ENCODE peak calls at places on chromosomes 13 and 19, in four cellular contexts. B, Q, T and U are unnamed samples.

GRCh38 chr19:8638078-8638619 is 7.7 kb downstream of the NFILZ start:
- DNase-seq in B (peak), Q (no peak), T (no peak), U (peak)

GRCh38 chr13:87680298-87680697 is 9.1 kb downstream of the SLITRK5 start:
- DNase-seq in B (no peak), Q (no peak), T (no peak), U (no peak)

GRCh38 chr13:74866151-74866550 is 615.8 kb downstream of the TBC1D4 start:
- DNase-seq in B (no peak), Q (no peak), T (no peak), U (no peak)

GRCh38 chr13:45278096-45278645 is 62.8 kb downstream of the TPT1 start:
- DNase-seq in B (no peak), Q (no peak), T (no peak), U (no peak)

GRCh38 chr13:106177146-106177545 is 358.3 kb downstream of the EFNB2 start:
- DNase-seq in Q (no peak), B (no peak), T (no peak), U (no peak)

GRCh38 chr13:108083056-108083455 is 132.3 kb downstream of the LIG4 start:
- DNase-seq in B (no peak), Q (no peak), T (no peak), U (no peak)

GRCh38 chr13:54317722-54318121 is 1289.1 kb downstream of the OLFM4 start:
- DNase-seq in B (no peak), T (no peak), Q (no peak), U (no peak)

GRCh38 chr19:17869114-17869608 is 2.6 kb upstream of the SLC5A5 start:
- DNase-seq in T (no peak), B (no peak), Q (no peak), U (no peak)

GRCh38 chr13:19155321-19155861 is 26.2 kb downstream of the TUBA3C start:
- DNase-seq in Q (no peak), T (no peak), B (no peak), U (no peak)

GRCh38 chr13:20714563-20715339 is 11.3 kb downstream of the IL17D start:
- DNase-seq in Q (peak), B (no peak), T (no peak), U (peak)

GRCh38 chr19:33100894-33101644 is 20.1 kb downstream of the GPATCH1 start:
- DNase-seq in T (no peak), B (no peak), Q (no peak), U (no peak)

GRCh38 chr19:23283925-23284324 is 33.7 kb upstream of the ZNF724 start:
- DNase-seq in B (peak), Q (peak), T (no peak), U (peak)

GRCh38 chr19:4295972-4296771 is 6.0 kb downstream of the TMIGD2 start:
- DNase-seq in B (no peak), Q (no peak), T (no peak), U (no peak)

GRCh38 chr13:97568850-97569249 is 134.9 kb downstream of the RAP2A start:
- DNase-seq in Q (no peak), B (no peak), T (no peak), U (no peak)

GRCh38 chr13:105721056-105721455 is 814.4 kb downstream of the EFNB2 start:
- DNase-seq in B (no peak), T (no peak), Q (no peak), U (no peak)

GRCh38 chr19:35141627-35142401 is 1.2 kb upstream of the FXYD7 start:
- DNase-seq in Q (no peak), B (no peak), T (no peak), U (peak)
- H3K4me3 ChIP-seq in Q (no peak), B (peak), T (no peak), U (no peak)

GRCh38 chr19:41442473-41443360 is at the start of gene ERICH4:
- DNase-seq in Q (no peak), B (no peak), T (no peak), U (peak)
- H3K4me3 ChIP-seq in Q (no peak), B (no peak), T (no peak), U (no peak)

GRCh38 chr19:48741222-48741999 is 1.0 kb upstream of the RASIP1 start:
- DNase-seq in T (no peak), Q (no peak), B (no peak), U (peak)

GRCh38 chr19:48738557-48739399 is 1.6 kb downstream of the RASIP1 start:
- DNase-seq in T (no peak), B (peak), Q (peak), U (peak)

GRCh38 chr19:48740705-48741030 is 258 bp upstream of the RASIP1 start:
- DNase-seq in Q (no peak), B (no peak), T (no peak), U (peak)

GRCh38 chr19:48739400-48739825 is 997 bp downstream of the RASIP1 start:
- DNase-seq in B (no peak), Q (no peak), T (no peak), U (no peak)

DNA sequence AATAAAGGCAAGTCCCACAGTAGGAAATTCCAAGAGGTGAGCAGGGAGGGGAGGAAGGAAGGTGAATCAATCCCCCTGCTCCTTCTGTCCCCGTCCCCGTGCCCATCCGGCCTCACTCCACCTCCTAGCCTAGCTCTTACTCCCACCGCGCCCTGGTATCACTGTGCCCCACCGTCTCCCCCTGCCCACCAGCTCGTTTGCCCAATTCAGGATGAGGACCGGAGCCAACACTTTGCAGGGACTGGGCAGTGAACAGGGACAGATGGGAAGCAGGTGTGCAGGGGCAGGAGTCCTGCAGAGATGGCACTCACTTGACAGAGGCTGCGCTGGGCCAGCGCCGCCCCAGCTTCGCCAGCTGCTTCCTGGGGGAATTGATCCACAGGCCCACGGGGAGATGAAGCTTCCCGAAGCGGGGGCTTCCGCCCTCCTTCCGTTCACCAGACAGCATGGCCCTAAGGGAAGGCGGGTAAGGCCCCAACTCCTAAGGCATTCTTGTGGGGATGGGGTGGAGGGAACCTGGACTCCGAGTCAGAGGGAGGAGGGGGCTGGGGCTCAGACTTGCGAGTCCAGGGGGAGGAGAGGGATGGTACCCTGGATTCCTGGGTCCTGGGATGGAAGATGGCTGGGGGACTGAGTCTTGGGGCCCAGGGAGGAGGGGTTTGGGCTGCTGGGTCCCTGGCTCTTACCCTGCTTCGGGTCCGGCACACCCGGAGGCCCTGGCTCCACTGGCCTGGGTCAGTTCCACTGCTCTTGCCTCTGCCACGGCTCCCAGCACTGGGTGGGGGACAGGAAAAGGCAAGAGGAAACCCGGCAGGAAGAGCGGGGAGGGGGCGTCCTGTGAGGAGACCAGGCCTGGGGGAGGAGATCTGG is at the start of gene RASIP1:
- DNase-seq in T (no peak), Q (no peak), B (no peak), U (no peak)
- H3K4me3 ChIP-seq in T (no peak), Q (peak), B (peak), U (no peak)

DNA sequence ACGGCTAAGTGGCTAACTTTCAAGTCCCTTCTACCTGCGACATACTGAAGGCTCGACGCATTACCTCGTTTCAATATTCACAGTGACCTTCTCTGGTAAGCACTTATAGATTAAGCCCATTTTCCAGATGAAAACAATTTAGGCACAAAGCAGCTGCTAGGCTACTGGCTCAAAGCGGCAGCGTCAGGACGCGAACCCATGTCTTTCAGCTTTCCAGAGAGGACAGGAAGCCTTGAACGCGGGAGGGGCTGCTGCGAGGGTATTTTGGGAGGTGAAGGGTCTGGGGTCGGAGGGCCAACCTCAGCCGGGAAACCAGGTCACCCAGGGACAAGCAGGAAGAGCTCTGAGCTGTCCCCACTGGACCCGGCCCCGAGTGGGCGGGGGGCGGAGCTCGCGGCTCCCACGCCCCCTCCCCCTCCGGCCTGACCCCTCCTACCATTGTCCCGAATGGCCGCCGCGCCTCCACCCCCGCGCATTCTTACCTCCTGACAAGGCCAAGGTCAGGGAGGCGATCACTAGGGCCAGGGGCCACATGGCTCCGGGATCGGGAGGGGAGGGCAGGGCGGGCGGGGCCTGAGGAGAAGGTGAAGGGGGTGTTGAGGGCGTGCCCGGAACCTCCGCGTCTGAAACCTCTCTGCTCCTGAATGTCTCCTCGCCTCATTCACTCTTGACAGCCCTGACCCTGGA is at the start of gene KLK13:
- DNase-seq in T (no peak), Q (no peak), B (no peak), U (peak)
- H3K4me3 ChIP-seq in T (no peak), Q (no peak), B (no peak), U (peak)

DNA sequence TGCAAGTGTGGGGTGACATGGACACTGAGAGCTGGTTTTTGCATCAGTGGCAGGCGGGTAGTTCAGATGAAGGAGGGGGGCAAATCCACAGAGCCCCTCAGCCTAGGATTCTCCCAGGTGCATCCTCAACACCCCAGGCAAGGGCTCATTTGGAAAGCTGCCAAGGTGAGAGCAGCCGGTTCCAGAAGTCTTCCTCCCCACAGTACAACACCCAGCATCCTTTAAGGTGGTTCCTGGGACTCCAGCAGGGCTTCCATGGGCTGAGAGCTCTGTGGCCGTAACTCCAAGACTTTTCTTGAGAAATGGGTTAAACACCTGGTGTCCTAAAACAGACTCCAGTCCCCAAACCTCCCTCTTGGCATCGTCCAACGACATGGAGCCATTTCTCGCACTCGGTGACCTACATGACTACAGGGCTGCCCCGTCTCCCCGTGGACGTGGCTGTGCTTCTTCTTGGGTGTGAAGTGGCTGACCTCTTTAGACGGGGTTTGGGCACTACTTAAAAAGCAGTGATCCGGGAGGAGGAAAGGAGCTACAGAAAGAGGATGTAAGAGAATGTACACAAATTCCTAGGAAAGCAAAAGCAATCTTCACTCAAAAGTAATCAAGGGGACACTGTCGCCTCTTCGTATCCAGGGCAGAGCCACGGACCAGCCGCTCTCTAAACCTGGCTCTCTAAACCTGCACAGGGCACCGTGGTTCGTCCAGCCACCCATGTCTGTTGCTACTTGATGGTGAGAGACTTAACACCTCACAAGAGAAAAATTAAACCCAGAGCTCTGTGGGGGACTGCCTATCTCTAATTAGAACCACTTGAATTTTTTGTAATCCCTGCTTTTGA is 25.5 kb downstream of the RANBP3 start:
- DNase-seq in T (no peak), B (no peak), Q (no peak), U (no peak)
- H3K4me3 ChIP-seq in T (no peak), B (no peak), Q (no peak), U (no peak)